ENCODE peak calls at places on chromosomes 16 and 17, in six cellular contexts. R, P, K, D, U and O are unnamed samples.

GRCh38 chr17:1847191-1847590 is 17.4 kb downstream of the RPA1 start:
- DNase-seq in D (no peak), P (no peak), R (no peak), K (no peak), U (no peak), O (no peak)

GRCh38 chr16:2867987-2868789 is 10.2 kb upstream of the PRSS22 start:
- DNase-seq in D (peak), P (peak), R (peak), U (peak), K (peak), O (peak)

GRCh38 chr17:58991718-58992331 is 114.9 kb downstream of the TRIM37 start:
- DNase-seq in R (no peak), K (no peak), U (no peak), P (no peak), D (peak), O (no peak)

GRCh38 chr16:72940886-72941285 is 107.0 kb downstream of the ZFHX3 start:
- DNase-seq in D (no peak), U (no peak), R (no peak), P (no peak), K (no peak), O (peak)

GRCh38 chr17:28682655-28683054 is 20.6 kb downstream of the SUPT6H start:
- DNase-seq in P (no peak), D (no peak), U (no peak), K (no peak), R (no peak), O (no peak)

GRCh38 chr17:18992454-18993130 is 12.0 kb downstream of the FAM83G start:
- DNase-seq in D (no peak), R (no peak), K (no peak), P (no peak), U (no peak), O (peak)

GRCh38 chr17:39462644-39463375 is 1.5 kb downstream of the CDK12 start:
- DNase-seq in R (no peak), U (peak), P (peak), K (peak), D (peak), O (peak)

GRCh38 chr16:82943371-82943770 is 316.6 kb downstream of the CDH13 start:
- DNase-seq in R (no peak), P (no peak), D (peak), U (no peak), K (no peak), O (no peak)

GRCh38 chr17:44223574-44224046 is 4.1 kb upstream of the UBTF start:
- DNase-seq in K (no peak), R (peak), D (peak), P (no peak), U (peak), O (no peak)

GRCh38 chr17:82940226-82941020 is 100.6 kb upstream of the ZNF750 start:
- DNase-seq in P (no peak), K (peak), D (no peak), U (peak), R (no peak), O (peak)

GRCh38 chr16:54107803-54108202 is 178.8 kb downstream of the IRX3 start:
- DNase-seq in K (no peak), U (no peak), R (no peak), P (no peak), D (no peak), O (no peak)

GRCh38 chr17:8463089-8463488 is 27.4 kb downstream of the NDEL1 start:
- DNase-seq in U (no peak), K (no peak), P (no peak), D (no peak), R (no peak), O (no peak)

GRCh38 chr17:2070241-2071023 is 15.5 kb downstream of the HIC1 start:
- DNase-seq in K (peak), U (no peak), D (no peak), R (no peak), P (no peak), O (no peak)

GRCh38 chr16:81651758-81652718 is 127.1 kb upstream of the PLCG2 start:
- DNase-seq in R (no peak), K (no peak), P (no peak), U (no peak), D (peak), O (no peak)

GRCh38 chr16:81885976-81886586 is 107.0 kb downstream of the PLCG2 start:
- DNase-seq in D (peak), R (no peak), P (peak), K (peak), U (no peak), O (no peak)

GRCh38 chr17:41415833-41416335 is 8.5 kb downstream of the KRT37 start:
- DNase-seq in R (no peak), P (no peak), D (peak), K (no peak), U (no peak), O (no peak)

GRCh38 chr17:74603032-74603635 is 11.1 kb upstream of the CD300LD start:
- DNase-seq in D (no peak), K (no peak), U (no peak), P (no peak), R (no peak), O (no peak)

GRCh38 chr17:50111687-50112655 is 16.8 kb downstream of the PDK2 start:
- DNase-seq in D (no peak), R (no peak), U (peak), K (no peak), P (peak), O (no peak)

GRCh38 chr16:30377812-30378235 is 3.2 kb downstream of the MYL11 start:
- DNase-seq in R (peak), K (peak), D (peak), U (peak), P (peak), O (peak)

GRCh38 chr17:67156269-67157199 is 88.5 kb downstream of the HELZ start:
- DNase-seq in U (no peak), R (no peak), P (no peak), D (peak), K (no peak), O (no peak)

GRCh38 chr17:77382966-77383612 is 242.3 kb downstream of the SEC14L1 start:
- DNase-seq in R (no peak), K (no peak), U (no peak), P (no peak), D (peak), O (no peak)

GRCh38 chr17:29565643-29566472 is 979 bp downstream of the ABHD15 start:
- DNase-seq in P (peak), K (peak), U (peak), D (no peak), R (no peak), O (peak)

GRCh38 chr17:51914613-51915012 is 243.9 kb downstream of the CA10 start:
- DNase-seq in R (no peak), P (no peak), U (no peak), K (no peak), D (no peak), O (no peak)

GRCh38 chr17:40818733-40819527 is 3.5 kb downstream of the KRT10 start:
- DNase-seq in P (peak), D (peak), K (peak), U (peak), R (peak), O (peak)

GRCh38 chr17:44970136-44970737 is 2.1 kb upstream of the C1QL1 start:
- DNase-seq in K (peak), R (no peak), D (peak), P (peak), U (no peak), O (no peak)

GRCh38 chr17:52106638-52107261 is 51.8 kb downstream of the CA10 start:
- DNase-seq in K (peak), R (no peak), D (peak), P (peak), U (peak), O (no peak)

GRCh38 chr16:2831203-2831602 is 1.1 kb downstream of the ZG16B start:
- DNase-seq in R (no peak), P (no peak), K (no peak), D (no peak), U (no peak), O (peak)

GRCh38 chr16:86080982-86081381 is 182.0 kb downstream of the IRF8 start:
- DNase-seq in K (no peak), D (no peak), U (no peak), R (no peak), P (no peak), O (no peak)